ENCODE peak calls at places on chromosomes 5 and 9, in eight cellular contexts. X, U, O, N, Q, T, P and A are unnamed samples.

GRCh38 chr5:83265318-83265717 is 188.0 kb downstream of the XRCC4 start:
- DNase-seq in N (no peak), U (peak), Q (no peak), P (no peak), X (no peak), O (peak), T (no peak), A (no peak)

GRCh38 chr5:93162201-93162654 is 418.8 kb downstream of the NR2F1-AS1 start:
- DNase-seq in N (no peak), Q (peak), P (peak), X (no peak), T (no peak), U (no peak), O (no peak), A (no peak)

GRCh38 chr5:7927466-7928375 is 58.8 kb downstream of the MTRR start:
- DNase-seq in N (peak), P (peak), Q (peak), X (no peak), T (no peak), U (peak), O (peak), A (peak)

GRCh38 chr9:127336708-127337352 is 60.1 kb upstream of the SLC2A8 start:
- DNase-seq in P (peak), O (peak), X (peak), U (no peak), T (no peak), Q (peak), N (peak), A (no peak)

GRCh38 chr9:13432914-13433313 is 153.4 kb upstream of the MPDZ start:
- DNase-seq in X (no peak), P (no peak), N (no peak), T (no peak), O (no peak), Q (peak), U (no peak), A (no peak)

GRCh38 chr5:50727149-50727496 is 60.7 kb downstream of the PARP8 start:
- DNase-seq in X (no peak), T (no peak), O (no peak), U (no peak), N (no peak), P (peak), Q (peak), A (no peak)

GRCh38 chr9:76943071-76943470 is 37.2 kb upstream of the PRUNE2 start:
- DNase-seq in O (no peak), N (no peak), T (no peak), U (no peak), X (no peak), P (no peak), Q (no peak), A (no peak)

GRCh38 chr5:56369333-56369947 is 136.3 kb upstream of the ANKRD55 start:
- DNase-seq in X (no peak), T (no peak), N (no peak), O (no peak), U (no peak), Q (no peak), P (peak), A (no peak)

GRCh38 chr5:138354926-138355378 is 2.5 kb downstream of the KDM3B start:
- DNase-seq in T (peak), X (no peak), Q (peak), P (peak), U (peak), O (peak), N (no peak), A (no peak)

GRCh38 chr9:135228345-135228982 is 141.0 kb downstream of the OLFM1 start:
- DNase-seq in X (no peak), Q (no peak), T (no peak), P (no peak), N (no peak), U (no peak), O (no peak), A (no peak)

GRCh38 chr5:106311230-106311629 is 1359.5 kb downstream of the EFNA5 start:
- DNase-seq in O (peak), U (no peak), X (no peak), Q (no peak), P (no peak), N (no peak), T (no peak), A (no peak)

GRCh38 chr9:6133346-6134063 is 82.1 kb upstream of the IL33 start:
- DNase-seq in O (no peak), T (no peak), N (no peak), U (no peak), X (no peak), Q (peak), P (peak), A (no peak)

GRCh38 chr5:132477784-132478497 is 12.6 kb downstream of the IRF1 start:
- DNase-seq in U (no peak), P (no peak), T (no peak), X (no peak), N (no peak), Q (no peak), O (no peak), A (no peak)

GRCh38 chr9:127158995-127159801 is 36.8 kb upstream of the ANGPTL2 start:
- DNase-seq in U (peak), Q (peak), T (no peak), P (peak), X (peak), N (no peak), O (peak), A (no peak)

GRCh38 chr5:17816947-17817346 is 182.7 kb downstream of the TAF11L14 start:
- DNase-seq in T (no peak), X (no peak), Q (no peak), N (no peak), P (no peak), U (no peak), O (peak), A (no peak)

GRCh38 chr9:120348951-120349429 is 231.0 kb downstream of the CDK5RAP2 start:
- DNase-seq in P (peak), O (peak), X (no peak), Q (peak), T (no peak), N (no peak), U (peak), A (peak)

GRCh38 chr5:152560508-152561137 is 155.5 kb upstream of the NMUR2 start:
- DNase-seq in P (peak), O (peak), N (peak), X (peak), Q (peak), T (no peak), U (peak), A (peak)

GRCh38 chr5:87190687-87191086 is 77.0 kb upstream of the RASA1 start:
- DNase-seq in Q (no peak), U (no peak), T (no peak), X (no peak), N (no peak), P (no peak), O (no peak), A (no peak)

GRCh38 chr5:78008356-78008967 is 232.3 kb upstream of the TBCA start:
- DNase-seq in O (peak), X (no peak), P (peak), N (no peak), U (peak), T (no peak), Q (peak), A (no peak)

GRCh38 chr9:74762950-74763349 is 124.8 kb downstream of the TRPM6 start:
- DNase-seq in X (no peak), U (no peak), P (no peak), O (no peak), T (no peak), N (no peak), Q (no peak), A (no peak)

GRCh38 chr9:134326754-134327526 is 685 bp downstream of the RXRA start:
- DNase-seq in U (peak), Q (peak), X (no peak), P (peak), T (no peak), O (peak), N (no peak), A (no peak)

GRCh38 chr5:124373843-124374242 is 372.6 kb downstream of the ZNF608 start:
- DNase-seq in N (no peak), P (no peak), U (no peak), O (no peak), X (no peak), T (no peak), Q (no peak), A (no peak)

GRCh38 chr9:83405674-83406255 is 132.4 kb downstream of the FRMD3 start:
- DNase-seq in P (peak), X (no peak), O (no peak), U (no peak), T (no peak), N (no peak), Q (no peak), A (no peak)

GRCh38 chr9:31140316-31140715 is 1244.1 kb upstream of the ACO1 start:
- DNase-seq in T (no peak), U (peak), N (no peak), X (no peak), P (no peak), Q (peak), O (no peak), A (no peak)

GRCh38 chr9:116313638-116314037 is 160.0 kb downstream of the PAPPA start:
- DNase-seq in O (no peak), Q (peak), U (no peak), P (no peak), T (no peak), X (no peak), N (no peak), A (no peak)
- TF ChIP-seq CTCF in O (peak), Q (no peak), U (peak), P (peak), T (no peak), X (no peak), N (no peak), A (no peak)

GRCh38 chr5:44770936-44771717 is 37.6 kb upstream of the MRPS30 start:
- DNase-seq in U (no peak), P (no peak), N (no peak), X (no peak), Q (no peak), O (no peak), T (no peak), A (no peak)

GRCh38 chr5:44779167-44779566 is 29.6 kb upstream of the MRPS30 start:
- DNase-seq in U (no peak), P (no peak), T (no peak), N (no peak), O (no peak), Q (no peak), X (no peak), A (no peak)

GRCh38 chr5:44774279-44774880 is 34.4 kb upstream of the MRPS30 start:
- DNase-seq in T (no peak), Q (peak), O (peak), P (peak), X (no peak), N (no peak), U (peak), A (no peak)
- TF ChIP-seq CTCF in T (peak), Q (peak), O (peak), P (peak), X (peak), N (peak), U (peak), A (peak)

GRCh38 chr9:104747245-104747564 is 278 bp upstream of the NIPSNAP3A start:
- DNase-seq in Q (no peak), O (no peak), U (no peak), T (no peak), X (no peak), P (no peak), N (no peak), A (no peak)

GRCh38 chr9:104746798-104747197 is 685 bp upstream of the NIPSNAP3A start:
- DNase-seq in T (no peak), N (no peak), Q (no peak), P (no peak), U (no peak), O (no peak), X (no peak), A (no peak)

GRCh38 chr9:104746285-104746684 is 1.2 kb upstream of the NIPSNAP3A start:
- DNase-seq in Q (no peak), T (no peak), U (no peak), X (no peak), P (no peak), N (no peak), O (no peak), A (no peak)

GRCh38 chr9:104748359-104749031 is 1.0 kb downstream of the NIPSNAP3A start:
- DNase-seq in P (peak), Q (peak), N (no peak), O (peak), U (no peak), T (no peak), X (no peak), A (no peak)

DNA sequence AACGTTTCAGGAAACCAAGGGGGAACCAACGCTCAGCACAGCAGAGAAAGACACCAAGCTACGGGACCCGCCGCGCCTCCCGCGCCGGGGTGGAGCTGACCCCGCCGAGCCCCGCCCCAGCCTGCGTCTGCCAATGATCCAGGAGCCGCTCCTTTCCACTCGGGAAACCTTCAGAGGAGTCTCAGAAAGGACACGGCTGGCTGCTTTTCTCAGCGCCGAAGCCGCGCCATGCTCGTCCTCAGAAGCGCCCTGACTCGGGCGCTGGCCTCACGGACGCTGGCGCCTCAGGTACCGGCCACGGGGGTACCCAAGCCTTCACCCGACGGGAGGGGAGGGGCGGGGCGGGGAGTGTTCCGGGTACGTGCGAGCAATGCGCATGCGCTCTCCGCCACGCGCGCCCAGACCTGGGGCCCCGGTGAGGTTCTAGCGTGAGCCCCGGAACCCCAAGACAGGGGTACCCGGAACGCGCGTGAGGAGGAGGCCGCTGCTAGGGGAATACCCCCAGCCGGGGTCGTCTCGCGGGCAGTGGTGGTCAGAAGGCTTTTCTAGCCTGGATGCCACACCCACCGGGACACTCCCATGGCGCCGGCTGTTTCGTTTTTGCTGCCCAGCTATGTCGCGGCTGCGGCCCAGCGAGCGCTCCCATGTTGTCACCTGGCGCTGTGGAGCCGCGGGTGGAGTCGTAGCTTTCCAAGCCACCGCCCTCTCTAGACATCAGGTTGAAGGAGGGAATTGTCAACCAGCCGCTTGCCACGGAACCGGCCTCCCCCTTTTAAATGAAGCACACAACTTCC is at the start of gene NIPSNAP3A:
- DNase-seq in Q (peak), T (peak), X (peak), P (peak), O (peak), U (peak), N (peak), A (peak)
- TF ChIP-seq CTCF in Q (no peak), T (no peak), X (no peak), P (no peak), O (no peak), U (no peak), N (no peak), A (no peak)

GRCh38 chr5:109962882-109963603 is 273.3 kb downstream of the MAN2A1 start:
- DNase-seq in Q (no peak), X (no peak), T (no peak), U (no peak), N (no peak), O (no peak), P (no peak), A (no peak)

GRCh38 chr5:109958082-109958481 is 268.4 kb downstream of the MAN2A1 start:
- DNase-seq in P (no peak), X (no peak), U (no peak), O (no peak), T (no peak), Q (no peak), N (no peak), A (no peak)

GRCh38 chr5:109956884-109957283 is 267.2 kb downstream of the MAN2A1 start:
- DNase-seq in T (no peak), X (no peak), O (no peak), Q (no peak), U (no peak), N (no peak), P (no peak), A (no peak)

GRCh38 chr5:109961755-109962154 is 272.0 kb downstream of the MAN2A1 start:
- DNase-seq in Q (no peak), P (no peak), N (no peak), U (no peak), O (no peak), X (no peak), T (no peak), A (no peak)

GRCh38 chr5:109959652-109960051 is 269.9 kb downstream of the MAN2A1 start:
- DNase-seq in P (no peak), O (no peak), U (no peak), T (no peak), Q (no peak), X (no peak), N (no peak), A (no peak)
- TF ChIP-seq CTCF in P (no peak), O (no peak), U (peak), T (no peak), Q (peak), X (no peak), N (no peak), A (peak)

GRCh38 chr5:171927345-171927941 is 79.0 kb downstream of the FBXW11 start:
- DNase-seq in Q (no peak), U (no peak), N (no peak), P (no peak), T (no peak), O (peak), X (no peak), A (no peak)
- TF ChIP-seq CTCF in Q (peak), U (peak), N (no peak), P (peak), T (peak), O (peak), X (no peak), A (peak)